ENCODE peak calls at places on chromosome 15, in four cellular contexts. T, J, V and L are unnamed samples.
A peak's percentile ranks its signal among the peaks of the same experiment; 100 is the strongest.

GRCh38 chr15:34233614-34234013 is 8.8 kb downstream of the EMC4 start:
- DNase-seq in T (no peak), J (no peak), V (no peak), L (no peak)

GRCh38 chr15:87498545-87498944 is 758.0 kb downstream of the NTRK3 start:
- DNase-seq in T (no peak), J (peak; percentile 6), V (no peak), L (peak; percentile 90)

GRCh38 chr15:90680371-90680935 is 36.7 kb upstream of the BLM start:
- DNase-seq in T (no peak), J (no peak), V (no peak), L (peak; percentile 95)

GRCh38 chr15:36361351-36361870 is 218.0 kb upstream of the CDIN1 start:
- DNase-seq in T (no peak), J (no peak), V (no peak), L (peak; percentile 50)

GRCh38 chr15:98952381-98952803 is 55.2 kb downstream of the PGPEP1L start:
- DNase-seq in T (peak; percentile 71), J (no peak), V (no peak), L (peak; percentile 48)

GRCh38 chr15:40511093-40511471 is 40.3 kb downstream of the CHST14 start:
- DNase-seq in T (no peak), J (no peak), V (no peak), L (no peak)

GRCh38 chr15:80151576-80151975 is 1.2 kb upstream of the FAH start:
- DNase-seq in T (no peak), J (no peak), V (no peak), L (no peak)

GRCh38 chr15:73474785-73475184 is 31.8 kb downstream of the REC114 start:
- DNase-seq in T (no peak), J (no peak), V (no peak), L (no peak)

GRCh38 chr15:73797366-73798158 is 44.4 kb upstream of the INSYN1 start:
- DNase-seq in T (no peak), J (no peak), V (no peak), L (no peak)

GRCh38 chr15:77483426-77483825 is 62.7 kb downstream of the HMG20A start:
- DNase-seq in T (no peak), J (no peak), V (no peak), L (no peak)

GRCh38 chr15:95169701-95170459 is 938.5 kb downstream of the MCTP2 start:
- DNase-seq in T (no peak), J (peak; percentile 40), V (no peak), L (no peak)

GRCh38 chr15:25735550-25736384 is 127.4 kb downstream of the ATP10A start:
- DNase-seq in T (no peak), J (no peak), V (no peak), L (no peak)

DNA sequence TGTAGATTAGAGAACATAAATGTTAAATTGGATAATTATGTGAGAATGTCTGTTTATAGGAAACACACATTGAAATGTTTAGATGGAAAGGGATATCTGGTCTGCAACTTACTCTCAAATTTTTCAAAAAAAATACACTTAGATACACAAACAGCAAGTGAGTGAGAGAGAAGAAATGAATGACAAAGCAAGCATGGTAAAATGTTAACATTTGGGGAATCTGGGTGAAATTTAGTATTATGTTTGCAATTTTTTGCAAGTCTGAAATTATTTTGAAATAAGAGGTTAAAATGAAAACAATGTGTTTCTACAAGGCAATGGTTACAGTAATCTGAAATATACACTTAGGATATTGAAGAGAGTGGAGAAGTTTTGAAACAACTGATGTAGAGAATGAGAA is 134.3 kb downstream of the GLDN start:
- DNase-seq in T (no peak), J (no peak), V (no peak), L (no peak)
- TF ChIP-seq CTCF in T (no peak), J (no peak), V (no peak), L (no peak)

GRCh38 chr15:88812137-88812536 is 8.9 kb downstream of the ACAN start:
- DNase-seq in T (no peak), J (no peak), V (no peak), L (no peak)
- H3K4me2 ChIP-seq in T (no peak overlapping the region), J (no peak overlapping the region), V (no peak overlapping the region), L (no peak overlapping the region)

DNA sequence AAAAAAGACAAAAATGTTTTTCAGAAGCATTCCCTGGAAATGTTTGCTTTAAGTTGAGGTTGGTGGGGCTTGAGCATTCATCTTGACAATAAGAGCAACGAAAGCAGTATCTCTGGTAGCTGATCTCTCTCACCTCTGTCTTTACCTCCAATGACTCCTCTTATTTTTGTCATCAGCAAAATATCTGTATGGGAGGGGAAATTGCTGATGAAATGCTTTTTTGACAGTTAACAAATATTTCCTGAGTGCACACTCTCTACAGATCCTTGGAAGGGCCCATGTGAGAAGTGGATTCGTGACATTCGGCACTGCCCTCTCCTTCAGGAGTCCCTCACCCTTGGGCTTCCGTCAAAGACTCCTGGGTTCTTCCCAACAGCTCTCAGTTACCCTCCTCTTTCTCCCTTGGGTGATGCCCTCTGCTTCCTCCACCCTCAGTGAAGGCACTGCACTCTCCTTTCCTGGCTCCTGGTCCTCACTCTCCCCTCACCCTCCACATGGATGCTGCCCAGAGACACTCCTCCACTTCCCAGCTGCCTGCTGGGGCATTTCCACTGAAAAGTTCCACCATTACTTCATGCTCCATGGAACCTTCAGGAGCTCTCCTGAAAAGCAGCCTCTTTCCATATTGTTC is 2.9 kb upstream of the CGNL1 start:
- DNase-seq in T (no peak), J (no peak), V (no peak), L (no peak)
- TF ChIP-seq EZH2 in T (no peak), J (no peak), V (no peak), L (no peak)

GRCh38 chr15:51286816-51287215 is 51.6 kb downstream of the CYP19A1 start:
- DNase-seq in T (no peak), J (no peak), V (peak; percentile 15), L (no peak)
- TF ChIP-seq CTCF in T (no peak), J (peak; percentile 5), V (peak; percentile 44), L (no peak)